ENCODE peak calls at places on chromosomes 2 and 18, in ten cellular contexts. Q is globus pallidus; U is activated T-cell treated with anti-CD3 and anti-CD28 coated beads for 48 hours; N is psoas muscle; H is fibroblast of lung; W is ELR; X is GOT3; J is tibial nerve; A is NCI-H1092; Y is CD4-positive, alpha-beta T cell. O is an unnamed sample.

GRCh38 chr2:59176737-59177136 is 935.6 kb upstream of the FANCL start:
- DNase-seq in Q (no peak), U (no peak), N (no peak), H (no peak), W (no peak), X (no peak), J (no peak), A (no peak), Y (no peak), O (no peak)

GRCh38 chr2:125746321-125746983 is 909.5 kb upstream of the GYPC start:
- DNase-seq in Q (no peak), U (no peak), N (no peak), H (no peak), W (no peak), X (no peak), J (no peak), A (no peak), Y (no peak), O (no peak)

GRCh38 chr2:112706170-112706664 is 14.6 kb upstream of the NT5DC4 start:
- DNase-seq in Q (no peak), U (peak), N (no peak), H (peak), W (peak), X (no peak), J (no peak), A (no peak), Y (no peak), O (peak)

GRCh38 chr2:232761301-232761907 is 15.0 kb downstream of the KCNJ13 start:
- DNase-seq in Q (no peak), U (no peak), N (no peak), H (peak), W (peak), X (no peak), J (no peak), A (no peak), Y (peak), O (peak)

GRCh38 chr2:102226612-102227351 is 40.0 kb downstream of the IL1RL2 start:
- DNase-seq in Q (peak), U (no peak), N (no peak), H (no peak), W (no peak), X (no peak), J (no peak), A (no peak), Y (no peak), O (peak)

GRCh38 chr2:7685342-7686015 is 768.3 kb downstream of the RNF144A start:
- DNase-seq in Q (no peak), U (no peak), N (no peak), H (peak), W (peak), X (no peak), J (no peak), A (no peak), Y (no peak), O (peak)

GRCh38 chr2:56688661-56689060 is 504.9 kb downstream of the CCDC85A start:
- DNase-seq in Q (no peak), U (no peak), N (no peak), H (peak), W (no peak), X (no peak), J (no peak), A (no peak), Y (no peak), O (peak)

GRCh38 chr18:50045126-50045525 is 149.8 kb downstream of the MYO5B start:
- DNase-seq in Q (no peak), U (no peak), N (no peak), H (no peak), W (no peak), X (no peak), J (no peak), A (no peak), Y (no peak), O (no peak)

GRCh38 chr2:103401621-103402020 is 639.8 kb downstream of the TMEM182 start:
- DNase-seq in Q (no peak), U (no peak), N (no peak), H (peak), W (no peak), X (no peak), J (no peak), A (no peak), Y (no peak), O (no peak)

GRCh38 chr18:54690198-54690597 is 99.2 kb downstream of the DYNAP start:
- DNase-seq in Q (no peak), U (no peak), N (no peak), H (peak), W (peak), X (no peak), J (no peak), A (no peak), Y (no peak), O (peak)

GRCh38 chr18:8389391-8390340 is 219.6 kb upstream of the RAB12 start:
- DNase-seq in Q (peak), U (peak), N (peak), H (peak), W (peak), X (no peak), J (peak), A (peak), Y (no peak), O (peak)

GRCh38 chr2:43518718-43519117 is 77.1 kb downstream of the THADA start:
- DNase-seq in Q (no peak), U (no peak), N (no peak), H (no peak), W (no peak), X (no peak), J (no peak), A (no peak), Y (no peak), O (no peak)

GRCh38 chr2:26540977-26541376 is 63.1 kb upstream of the OTOF start:
- DNase-seq in Q (no peak), U (no peak), N (no peak), H (no peak), W (no peak), X (no peak), J (no peak), A (no peak), Y (no peak), O (no peak)

GRCh38 chr2:201450910-201451329 is 338 bp downstream of the TRAK2 start:
- DNase-seq in Q (no peak), U (no peak), N (no peak), H (no peak), W (peak), X (no peak), J (no peak), A (no peak), Y (no peak), O (peak)

GRCh38 chr2:141586985-141587384 is 543.8 kb downstream of the LRP1B start:
- DNase-seq in Q (no peak), U (no peak), N (no peak), H (no peak), W (no peak), X (no peak), J (no peak), A (no peak), Y (no peak), O (no peak)

GRCh38 chr2:102063360-102063947 is 71.7 kb downstream of the IL1R2 start:
- DNase-seq in Q (no peak), U (no peak), N (peak), H (peak), W (peak), X (no peak), J (peak), A (no peak), Y (no peak), O (peak)

GRCh38 chr2:148832626-148833025 is 42.4 kb upstream of the KIF5C start:
- DNase-seq in Q (no peak), U (no peak), N (no peak), H (no peak), W (no peak), X (no peak), J (no peak), A (no peak), Y (no peak), O (no peak)

GRCh38 chr18:29002747-29003146 is 825.8 kb upstream of the CDH2 start:
- DNase-seq in Q (no peak), U (no peak), N (no peak), H (no peak), W (no peak), X (no peak), J (no peak), A (no peak), Y (no peak), O (peak)

GRCh38 chr2:156702520-156702919 is 266.3 kb downstream of the GPD2 start:
- DNase-seq in Q (no peak), U (no peak), N (no peak), H (no peak), W (no peak), X (no peak), J (no peak), A (no peak), Y (no peak), O (no peak)

GRCh38 chr2:199602271-199602895 is 144.6 kb upstream of the SATB2 start:
- DNase-seq in Q (peak), U (no peak), N (no peak), H (peak), W (peak), X (no peak), J (no peak), A (peak), Y (no peak), O (peak)

GRCh38 chr2:132515010-132515409 is 98.4 kb downstream of the GPR39 start:
- DNase-seq in Q (no peak), U (no peak), N (no peak), H (no peak), W (no peak), X (no peak), J (no peak), A (no peak), Y (no peak), O (no peak)

GRCh38 chr2:47070920-47071824 is 83.9 kb downstream of the STPG4 start:
- DNase-seq in Q (peak), U (peak), N (peak), H (peak), W (peak), X (no peak), J (peak), A (no peak), Y (no peak), O (peak)

O was measured in EH.